ENCODE peak calls at places on chromosomes 13 and 19, in five cellular contexts. B is activated T-cell treated with anti-CD3 and anti-CD28 coated beads, Interleukin-2, amount 50 U/mL, for 72 hours; Q is foreskin fibroblast; L is adrenal gland; X is skeletal muscle cell. H is an unnamed sample.

GRCh38 chr19:37948362-37948761 is 41.4 kb downstream of the SIPA1L3 start:
- DNase-seq in L (no peak), Q (no peak), X (no peak), B (no peak), H (no peak)

GRCh38 chr19:11767633-11768133 is 883 bp downstream of the ZNF441 start:
- DNase-seq in X (no peak), L (peak; percentile 68), Q (peak; percentile 33), B (peak; percentile 36), H (peak; percentile 10)

GRCh38 chr13:114234266-114234644 is 442 bp upstream of the CDC16 start:
- DNase-seq in L (no peak), X (no peak), Q (no peak), B (no peak), H (no peak)

GRCh38 chr19:4444765-4445741 is 12.5 kb downstream of the UBXN6 start:
- DNase-seq in B (no peak), Q (peak; percentile 48), L (peak; percentile 85), X (no peak), H (no peak)

GRCh38 chr19:28289294-28290063 is 923.5 kb downstream of the UQCRFS1 start:
- DNase-seq in Q (peak; percentile 45), L (no peak), X (no peak), B (no peak), H (no peak)

GRCh38 chr19:54626757-54627156 is 3.5 kb upstream of the LILRB1 start:
- DNase-seq in B (no peak), Q (no peak), L (no peak), X (no peak), H (no peak)

GRCh38 chr13:40485611-40486517 is 180.6 kb downstream of the FOXO1 start:
- DNase-seq in L (no peak), Q (no peak), B (peak; percentile 69), X (no peak), H (peak; percentile 64)

GRCh38 chr13:39048806-39049205 is 10.6 kb downstream of the NHLRC3 start:
- DNase-seq in X (no peak), L (no peak), B (no peak), Q (no peak), H (no peak)

GRCh38 chr13:112056739-112057433 is 10.1 kb upstream of the SOX1 start:
- DNase-seq in Q (no peak), L (no peak), B (no peak), X (no peak), H (no peak)

GRCh38 chr13:96428904-96429303 is 339.0 kb downstream of the HS6ST3 start:
- DNase-seq in B (no peak), L (no peak), X (no peak), Q (no peak), H (no peak)

GRCh38 chr19:18233224-18233825 is 7.1 kb upstream of the PDE4C start:
- DNase-seq in Q (no peak), X (no peak), B (peak; percentile 51), L (no peak), H (peak; percentile 63)

GRCh38 chr19:3984584-3984907 is 717 bp downstream of the EEF2 start:
- DNase-seq in L (peak; percentile 63), Q (no peak), X (no peak), B (no peak), H (no peak)

GRCh38 chr13:103098535-103098934 is 32.3 kb upstream of the SLC10A2 start:
- DNase-seq in B (no peak), Q (no peak), L (no peak), X (no peak), H (no peak)

GRCh38 chr19:38197937-38198704 is 25.9 kb downstream of the DPF1 start:
- DNase-seq in B (no peak), X (no peak), Q (no peak), L (no peak), H (no peak)

GRCh38 chr13:29520671-29521070 is 74.8 kb downstream of the SLC7A1 start:
- DNase-seq in Q (peak; percentile 81), X (peak; percentile 38), B (no peak), L (no peak), H (no peak)

GRCh38 chr13:66543780-66544179 is 686.4 kb downstream of the PCDH9 start:
- DNase-seq in L (no peak), Q (no peak), X (no peak), B (no peak), H (no peak)

GRCh38 chr19:41886761-41887710 is 4.1 kb downstream of the ARHGEF1 start:
- DNase-seq in Q (no peak), X (no peak), L (no peak), B (peak; percentile 67), H (peak; percentile 67)

GRCh38 chr19:13172335-13173128 is 22.3 kb downstream of the IER2 start:
- DNase-seq in Q (peak; percentile 87), X (no peak), B (peak; percentile 90), L (peak; percentile 94), H (peak; percentile 35)

GRCh38 chr19:10111405-10111811 is at the start of gene P2RY11:
- DNase-seq in B (peak; percentile 67), Q (no peak), X (no peak), L (no peak), H (no peak)

GRCh38 chr13:87138856-87139255 is 532.3 kb upstream of the SLITRK5 start:
- DNase-seq in B (no peak), Q (no peak), X (no peak), L (no peak), H (no peak)

GRCh38 chr19:15180451-15181390 is 20.1 kb downstream of the NOTCH3 start:
- DNase-seq in Q (no peak), B (no peak), X (no peak), L (peak; percentile 57), H (no peak)

GRCh38 chr19:34375598-34375997 is 10.6 kb downstream of the GPI start:
- DNase-seq in X (no peak), Q (no peak), B (no peak), L (no peak), H (no peak)

GRCh38 chr19:18269336-18269735 is 4.9 kb downstream of the IQCN start:
- DNase-seq in X (no peak), Q (no peak), B (no peak), L (no peak), H (no peak)

GRCh38 chr13:32309812-32310706 is 5.1 kb downstream of the ZAR1L start:
- DNase-seq in B (peak; percentile 23), L (no peak), X (peak; percentile 32), Q (peak; percentile 49), H (no peak)

GRCh38 chr19:35117017-35117570 is 1.5 kb downstream of the FXYD3 start:
- DNase-seq in X (no peak), L (no peak), Q (no peak), B (no peak), H (no peak)

GRCh38 chr13:74274946-74275345 is 140.7 kb upstream of the KLF12 start:
- DNase-seq in L (no peak), B (no peak), X (no peak), Q (no peak), H (no peak)

GRCh38 chr19:11247391-11247790 is 8.0 kb downstream of the ANGPTL8 start:
- DNase-seq in X (peak; percentile 27), Q (no peak), L (peak; percentile 82), B (no peak), H (no peak)

GRCh38 chr19:50332264-50333038 is 3.3 kb upstream of the KCNC3 start:
- DNase-seq in Q (no peak), L (no peak), X (no peak), B (no peak), H (no peak)

GRCh38 chr19:2034729-2035589 is 16.1 kb downstream of the MKNK2 start:
- DNase-seq in Q (no peak), B (peak; percentile 84), X (no peak), L (peak; percentile 80), H (peak; percentile 55)

GRCh38 chr19:14536926-14537692 is 7.7 kb downstream of the TECR start:
- DNase-seq in Q (no peak), B (peak; percentile 55), X (no peak), L (peak; percentile 88), H (peak; percentile 56)

GRCh38 chr13:29594310-29594709 is 1.2 kb downstream of the SLC7A1 start:
- DNase-seq in X (peak; percentile 67), B (peak; percentile 51), Q (peak; percentile 80), L (peak; percentile 71), H (peak; percentile 36)

GRCh38 chr19:30785728-30786127 is 413.5 kb downstream of the ZNF536 start:
- DNase-seq in Q (no peak), L (no peak), B (no peak), X (no peak), H (no peak)

GRCh38 chr13:52447815-52448552 is 2.5 kb downstream of the VPS36 start:
- DNase-seq in B (no peak), X (no peak), Q (no peak), L (no peak), H (no peak)

GRCh38 chr13:76888421-76888820 is 2.2 kb upstream of the KCTD12 start:
- DNase-seq in X (no peak), L (no peak), B (no peak), Q (no peak), H (no peak)

GRCh38 chr13:54733639-54734038 is 1705.0 kb downstream of the OLFM4 start:
- DNase-seq in L (no peak), X (no peak), B (no peak), Q (no peak), H (no peak)

GRCh38 chr19:45613926-45614725 is 12.1 kb upstream of the GPR4 start:
- DNase-seq in Q (peak; percentile 81), B (peak; percentile 67), L (no peak), X (peak; percentile 75), H (peak; percentile 33)

GRCh38 chr13:73842621-73843020 is 291.6 kb downstream of the KLF12 start:
- DNase-seq in B (no peak), Q (no peak), L (no peak), X (no peak), H (no peak)

GRCh38 chr13:31968473-31968872 is 63.1 kb upstream of the FRY start:
- DNase-seq in X (no peak), Q (no peak), B (no peak), L (no peak), H (no peak)

GRCh38 chr19:13796301-13797057 is 1.2 kb downstream of the ZSWIM4 start:
- DNase-seq in Q (peak; percentile 93), L (peak; percentile 93), B (no peak), X (peak; percentile 73), H (no peak)

H was measured in activated T-helper 2 cell treated with anti-CD3 and anti-CD28 coated beads, Interferon-gamma antibody, Interleukin-2, Interleukin-4, amounts not matched to agents 10 μg/mL and 5 μg/mL and 100 μg/mL, durations not matched to agents 14 hours and 24 hours and 36 hours.